ENCODE peak calls at places on chromosomes 13 and 19, in six cellular contexts. P is A549; I is substantia nigra; U is astrocyte of the spinal cord; F is stimulated activated naive CD4-positive, alpha-beta T cell; G is T follicular helper cell. W is an unnamed sample.

GRCh38 chr13:75550159-75550567 is 572 bp downstream of the UCHL3 start:
- DNase-seq in F (peak; percentile 3), G (no peak), U (peak; percentile 74), P (peak; percentile 23), I (no peak), W (peak; percentile 40)

GRCh38 chr13:104757712-104758111 is 1691.5 kb upstream of the SLC10A2 start:
- DNase-seq in I (no peak), F (no peak), U (peak; percentile 45), P (no peak), G (no peak), W (no peak)

GRCh38 chr19:17021793-17022590 is 4.6 kb downstream of the CPAMD8 start:
- DNase-seq in G (no peak), I (no peak), U (no peak), F (no peak), P (no peak), W (peak; percentile 76)

GRCh38 chr19:31306006-31306753 is 43.1 kb downstream of the TSHZ3 start:
- DNase-seq in G (no peak), F (no peak), P (no peak), U (no peak), I (no peak), W (no peak)

GRCh38 chr19:18998276-18998675 is 35.0 kb downstream of the SUGP2 start:
- DNase-seq in F (no peak), P (no peak), U (no peak), I (no peak), G (no peak), W (no peak)

GRCh38 chr19:16338470-16339360 is 14.1 kb downstream of the KLF2 start:
- DNase-seq in G (no peak), P (peak; percentile 72), I (no peak), U (peak; percentile 94), F (no peak), W (no peak)

GRCh38 chr19:3249408-3249807 is 24.9 kb downstream of the CELF5 start:
- DNase-seq in F (no peak), G (no peak), P (peak; percentile 62), U (no peak), I (no peak), W (no peak)

GRCh38 chr19:20367811-20368294 is 197.7 kb downstream of the ZNF737 start:
- DNase-seq in P (no peak), U (no peak), F (no peak), G (no peak), I (no peak), W (no peak)

GRCh38 chr13:23447927-23448326 is 14.4 kb upstream of the SACS start:
- DNase-seq in F (no peak), I (no peak), G (no peak), P (no peak), U (no peak), W (no peak)

GRCh38 chr13:51912511-51913225 is 50.9 kb downstream of the CCDC70 start:
- DNase-seq in G (no peak), F (no peak), P (no peak), I (no peak), U (no peak), W (no peak)

GRCh38 chr19:17376935-17377600 is at the start of gene PLVAP:
- DNase-seq in G (no peak), U (no peak), I (no peak), F (no peak), P (no peak), W (no peak)

GRCh38 chr13:45249662-45250061 is 48.8 kb upstream of the KCTD4 start:
- DNase-seq in G (no peak), I (no peak), F (no peak), U (no peak), P (no peak), W (no peak)

GRCh38 chr13:85386424-85386823 is 412.8 kb downstream of the SLITRK6 start:
- DNase-seq in G (no peak), I (no peak), U (peak; percentile 8), F (no peak), P (peak; percentile 22), W (no peak)

GRCh38 chr19:46144756-46145155 is 3.3 kb upstream of the IGFL2 start:
- DNase-seq in G (no peak), P (peak; percentile 20), F (no peak), U (no peak), I (no peak), W (no peak)

GRCh38 chr19:39411832-39412099 is 703 bp upstream of the PLEKHG2 start:
- DNase-seq in F (peak; percentile 90), I (peak; percentile 48), P (peak; percentile 97), G (peak; percentile 89), U (peak; percentile 95), W (peak; percentile 93)

GRCh38 chr13:112655898-112656297 is 33.9 kb upstream of the ATP11A start:
- DNase-seq in G (no peak), P (no peak), F (no peak), I (no peak), U (no peak), W (no peak)

GRCh38 chr19:15251749-15252397 is 19.6 kb upstream of the EPHX3 start:
- DNase-seq in G (no peak), F (no peak), I (no peak), P (peak; percentile 55), U (peak; percentile 96), W (no peak)

GRCh38 chr13:29067306-29067945 is 247.3 kb downstream of the MTUS2 start:
- DNase-seq in U (no peak), I (no peak), P (no peak), F (no peak), G (no peak), W (no peak)

GRCh38 chr13:112657850-112658445 is 31.9 kb upstream of the ATP11A start:
- DNase-seq in I (no peak), F (no peak), U (peak; percentile 64), G (no peak), P (no peak), W (no peak)

GRCh38 chr19:17751103-17751911 is at the start of gene FCHO1:
- DNase-seq in P (no peak), G (peak; percentile 78), F (peak; percentile 79), U (no peak), I (peak; percentile 23), W (peak; percentile 93)

GRCh38 chr19:15180451-15181390 is 20.1 kb downstream of the NOTCH3 start:
- DNase-seq in U (no peak), G (no peak), F (no peak), I (no peak), P (no peak), W (no peak)

GRCh38 chr13:25687622-25688225 is 315.9 kb downstream of the ATP8A2 start:
- DNase-seq in F (no peak), G (no peak), I (no peak), P (no peak), U (peak; percentile 67), W (no peak)

GRCh38 chr13:45678282-45678681 is 23.8 kb upstream of the CBY2 start:
- DNase-seq in I (no peak), F (no peak), G (no peak), P (no peak), U (no peak), W (no peak)

GRCh38 chr19:58330458-58330857 is 3.7 kb downstream of the ZSCAN22 start:
- DNase-seq in U (peak; percentile 65), G (no peak), I (no peak), P (no peak), F (no peak), W (no peak)

GRCh38 chr19:41735071-41735623 is 20.2 kb upstream of the CEACAM6 start:
- DNase-seq in I (no peak), G (no peak), F (no peak), P (no peak), U (no peak), W (no peak)

GRCh38 chr19:2148482-2149135 is 2.8 kb downstream of the AP3D1 start:
- DNase-seq in U (no peak), F (no peak), G (no peak), I (no peak), P (no peak), W (no peak)

GRCh38 chr19:6723738-6724137 is 3.3 kb upstream of the C3 start:
- DNase-seq in P (no peak), F (no peak), U (no peak), G (no peak), I (no peak), W (no peak)

GRCh38 chr13:33462109-33462508 is 176.6 kb upstream of the STARD13 start:
- DNase-seq in I (no peak), P (no peak), F (no peak), U (no peak), G (no peak), W (no peak)

GRCh38 chr19:44548736-44549135 is 19.3 kb upstream of the CEACAM20 start:
- DNase-seq in P (no peak), G (no peak), F (no peak), I (no peak), U (peak; percentile 41), W (no peak)

GRCh38 chr13:108957369-108958012 is 328.1 kb downstream of the MYO16 start:
- DNase-seq in I (no peak), G (no peak), U (peak; percentile 88), F (no peak), P (peak; percentile 48), W (no peak)

GRCh38 chr19:38405276-38405675 is 2.4 kb downstream of the FAM98C start:
- DNase-seq in U (no peak), I (no peak), F (no peak), P (no peak), G (no peak), W (no peak)

GRCh38 chr13:109180905-109181425 is 551.6 kb downstream of the MYO16 start:
- DNase-seq in P (no peak), U (peak; percentile 87), F (no peak), I (no peak), G (no peak), W (no peak)

GRCh38 chr19:34308381-34309367 is 54.3 kb downstream of the GARRE1 start:
- DNase-seq in G (peak; percentile 24), U (no peak), I (no peak), P (no peak), F (peak; percentile 8), W (no peak)

GRCh38 chr13:33323766-33324525 is 38.4 kb upstream of the STARD13 start:
- DNase-seq in I (no peak), G (no peak), F (no peak), P (no peak), U (no peak), W (no peak)

W was measured in HL-60.